ENCODE peak calls at places on chromosomes 12 and 14, in eight cellular contexts. R, M, Y, U, A, N, E and O are unnamed samples.

GRCh38 chr12:11718768-11719253 is 69.3 kb downstream of the ETV6 start:
- DNase-seq in A (peak), Y (no peak), R (no peak), M (no peak), N (no peak), E (no peak), U (no peak), O (peak)

GRCh38 chr12:65533177-65533883 is 254.8 kb downstream of the MSRB3 start:
- DNase-seq in Y (no peak), M (no peak), R (peak), U (no peak), E (peak), N (no peak), A (no peak), O (peak)

GRCh38 chr12:78470354-78471195 is 394.0 kb upstream of the SYT1 start:
- DNase-seq in U (peak), E (peak), M (peak), N (no peak), A (peak), R (peak), Y (no peak), O (peak)

GRCh38 chr12:47942327-47943230 is 20.8 kb upstream of the TMEM106C start:
- DNase-seq in R (peak), A (peak), Y (no peak), U (peak), M (no peak), E (no peak), N (peak), O (no peak)

GRCh38 chr12:24974216-24974615 is 25.3 kb upstream of the BCAT1 start:
- DNase-seq in U (no peak), A (no peak), R (no peak), Y (no peak), E (no peak), M (no peak), N (no peak), O (no peak)

GRCh38 chr12:3158851-3159465 is 81.8 kb downstream of the TSPAN9 start:
- DNase-seq in U (no peak), N (no peak), M (no peak), A (no peak), R (no peak), Y (no peak), E (no peak), O (peak)

GRCh38 chr14:100590726-100591452 is 3.7 kb upstream of the BEGAIN start:
- DNase-seq in Y (no peak), U (no peak), R (no peak), M (no peak), E (no peak), N (no peak), A (peak), O (no peak)

GRCh38 chr12:30985814-30986452 is 59.4 kb downstream of the TSPAN11 start:
- DNase-seq in Y (no peak), M (peak), U (peak), E (peak), N (peak), A (peak), R (peak), O (peak)

GRCh38 chr14:72678360-72678759 is 215.5 kb downstream of the DPF3 start:
- DNase-seq in N (no peak), R (no peak), Y (no peak), E (no peak), A (no peak), U (no peak), M (no peak), O (peak)

GRCh38 chr14:29222671-29223268 is 456.2 kb downstream of the FOXG1 start:
- DNase-seq in E (no peak), R (peak), A (peak), M (no peak), Y (no peak), U (peak), N (no peak), O (peak)

GRCh38 chr14:72024043-72024407 is 91.8 kb downstream of the RGS6 start:
- DNase-seq in A (peak), N (peak), U (peak), M (no peak), R (peak), E (peak), Y (peak), O (peak)

GRCh38 chr14:58677996-58678395 is 40.2 kb downstream of the DACT1 start:
- DNase-seq in M (no peak), N (no peak), A (no peak), R (no peak), U (no peak), Y (no peak), E (no peak), O (no peak)

GRCh38 chr12:51482808-51483532 is 58.3 kb downstream of the SLC4A8 start:
- DNase-seq in R (no peak), M (no peak), A (no peak), U (no peak), E (no peak), Y (no peak), N (no peak), O (peak)

GRCh38 chr12:131018221-131018620 is 64.5 kb downstream of the ADGRD1 start:
- DNase-seq in N (no peak), A (no peak), R (no peak), M (no peak), Y (no peak), U (no peak), E (no peak), O (no peak)

GRCh38 chr12:131017477-131017991 is 63.8 kb downstream of the ADGRD1 start:
- DNase-seq in M (no peak), Y (no peak), N (no peak), E (no peak), U (no peak), A (no peak), R (no peak), O (no peak)

GRCh38 chr12:131021142-131021541 is 67.4 kb downstream of the ADGRD1 start:
- DNase-seq in U (no peak), Y (no peak), N (no peak), A (no peak), E (no peak), R (no peak), M (no peak), O (no peak)

GRCh38 chr12:131020326-131020725 is 66.6 kb downstream of the ADGRD1 start:
- DNase-seq in A (no peak), Y (no peak), U (no peak), M (no peak), N (no peak), E (no peak), R (no peak), O (no peak)

DNA sequence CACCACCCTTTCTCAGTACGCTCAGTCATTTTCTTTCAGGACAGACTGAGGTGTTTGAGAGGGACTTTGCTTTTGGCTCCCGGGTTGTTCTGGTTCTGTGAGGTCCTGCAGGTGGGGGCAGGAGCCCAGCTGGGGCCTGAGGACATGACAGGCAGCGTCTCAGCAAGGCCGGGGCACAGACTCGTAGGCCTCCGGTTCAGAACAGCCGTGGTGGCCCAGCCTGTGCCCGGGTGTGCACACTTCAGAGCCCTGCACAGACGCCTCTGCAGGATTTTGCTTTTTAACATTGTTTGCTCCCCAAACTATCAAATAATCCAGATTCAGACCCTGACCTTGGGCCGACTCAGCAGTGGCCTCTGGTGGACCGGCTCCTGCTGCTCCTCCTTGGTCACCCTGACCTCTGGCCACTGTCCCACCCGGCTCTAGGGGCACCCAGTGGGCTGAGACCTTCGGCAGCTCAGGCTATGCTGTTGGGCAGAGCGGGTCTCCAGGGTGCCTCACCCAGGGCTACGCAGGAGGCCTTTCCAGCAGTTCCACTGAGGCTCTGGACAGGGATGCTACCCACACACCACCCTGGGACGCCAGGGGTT is 65.2 kb downstream of the ADGRD1 start:
- DNase-seq in N (no peak), M (no peak), U (no peak), E (no peak), Y (no peak), R (no peak), A (no peak), O (no peak)
- TF ChIP-seq MAX in N (no peak), M (no peak), U (no peak), E (no peak), Y (no peak), R (no peak), A (no peak), O (no peak)

GRCh38 chr12:112711507-112711906 is 80.0 kb upstream of the RPH3A start:
- DNase-seq in Y (no peak), N (no peak), M (no peak), A (no peak), E (no peak), U (no peak), R (no peak), O (no peak)

GRCh38 chr12:112711026-112711425 is 80.5 kb upstream of the RPH3A start:
- DNase-seq in M (no peak), N (no peak), U (no peak), Y (no peak), A (no peak), R (no peak), E (no peak), O (no peak)

GRCh38 chr12:112714166-112714565 is 77.4 kb upstream of the RPH3A start:
- DNase-seq in R (no peak), E (no peak), U (no peak), N (no peak), A (no peak), Y (no peak), M (no peak), O (no peak)

GRCh38 chr12:112716099-112717093 is 75.2 kb upstream of the RPH3A start:
- DNase-seq in M (peak), A (peak), E (peak), N (peak), R (peak), Y (no peak), U (peak), O (peak)
- TF ChIP-seq MAX in M (no peak), A (no peak), E (peak), N (no peak), R (peak), Y (no peak), U (no peak), O (peak)

GRCh38 chr14:99479160-99479902 is 1.3 kb downstream of the SETD3 start:
- DNase-seq in M (no peak), E (no peak), Y (no peak), U (no peak), A (no peak), R (no peak), N (no peak), O (peak)

GRCh38 chr14:99480856-99481744 is at the start of the genes CCNK and SETD3:
- DNase-seq in E (peak), U (peak), R (peak), N (peak), A (peak), Y (peak), M (peak), O (peak)

GRCh38 chr14:99479903-99480855 is 480 bp downstream of the SETD3 start:
- DNase-seq in A (peak), E (peak), N (no peak), R (peak), Y (no peak), M (peak), U (peak), O (peak)

GRCh38 chr14:99481745-99482099 is 513 bp downstream of the CCNK start:
- DNase-seq in M (peak), A (no peak), R (peak), N (no peak), U (peak), E (no peak), Y (no peak), O (no peak)

GRCh38 chr14:99484106-99484505 is 2.9 kb downstream of the CCNK start:
- DNase-seq in E (no peak), U (no peak), R (no peak), A (no peak), Y (no peak), M (no peak), N (no peak), O (no peak)
- TF ChIP-seq MAX in E (no peak), U (no peak), R (no peak), A (no peak), Y (no peak), M (no peak), N (no peak), O (no peak)

GRCh38 chr12:50079771-50080170 is 5.4 kb upstream of the SMARCD1 start:
- DNase-seq in A (no peak), U (no peak), M (no peak), Y (no peak), N (no peak), R (no peak), E (no peak), O (no peak)

GRCh38 chr12:50081096-50081808 is 3.9 kb upstream of the SMARCD1 start:
- DNase-seq in N (no peak), M (no peak), E (no peak), A (no peak), U (no peak), R (no peak), Y (no peak), O (no peak)

GRCh38 chr12:50083301-50083700 is 1.8 kb upstream of the SMARCD1 start:
- DNase-seq in M (no peak), A (no peak), U (no peak), E (no peak), N (no peak), R (no peak), Y (no peak), O (no peak)

GRCh38 chr12:50084775-50085614 is at the start of gene SMARCD1:
- DNase-seq in A (peak), Y (peak), E (peak), N (peak), U (peak), R (peak), M (peak), O (peak)

DNA sequence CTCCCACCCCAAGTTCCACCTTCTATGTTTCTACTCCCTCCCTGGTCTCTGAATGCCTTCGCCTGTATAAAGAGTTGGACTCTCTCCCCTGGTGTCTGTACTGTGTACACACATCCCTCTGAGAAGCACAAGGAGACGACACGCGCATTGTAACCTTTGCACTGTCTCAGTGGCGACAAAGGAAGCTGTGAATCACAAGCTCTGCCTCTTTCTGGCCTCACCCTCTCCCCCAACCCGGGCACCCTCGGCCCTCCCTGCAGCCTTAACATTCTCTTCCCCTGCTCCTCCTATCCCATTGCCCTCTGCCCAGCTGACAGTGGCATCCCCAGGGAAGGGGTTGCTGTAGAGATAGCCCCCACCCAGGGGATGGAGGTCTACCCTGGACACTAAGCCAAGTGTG is 2.5 kb upstream of the SMARCD1 start:
- DNase-seq in R (no peak), U (no peak), M (no peak), A (no peak), Y (no peak), E (no peak), N (no peak), O (no peak)
- TF ChIP-seq MAX in R (no peak), U (no peak), M (no peak), A (no peak), Y (no peak), E (no peak), N (no peak), O (no peak)

DNA sequence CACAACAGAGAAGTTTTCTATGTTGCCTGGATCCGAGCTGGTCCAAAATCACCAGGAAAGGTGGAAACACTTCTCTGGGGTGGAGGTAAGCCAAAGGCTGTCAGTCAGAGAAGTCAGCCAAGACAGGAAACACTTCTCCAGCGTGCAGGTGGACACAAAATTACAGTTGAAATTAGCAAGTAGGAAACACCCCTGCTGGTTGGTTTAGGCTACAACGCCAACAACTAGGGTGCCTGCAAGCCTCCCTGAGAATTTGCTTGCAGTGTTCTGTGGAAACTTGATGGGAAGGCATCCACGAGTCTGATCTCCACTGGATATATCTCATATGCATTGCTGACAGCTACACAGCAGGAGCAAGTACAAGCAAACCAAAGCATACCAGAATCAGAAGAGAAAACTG is 600.5 kb downstream of the RERGL start:
- DNase-seq in A (no peak), R (no peak), U (no peak), Y (no peak), N (no peak), M (no peak), E (no peak), O (no peak)
- TF ChIP-seq MAX in A (no peak), R (no peak), U (no peak), Y (no peak), N (no peak), M (no peak), E (no peak), O (no peak)

GRCh38 chr12:15662303-15662980 is 126.7 kb downstream of the EPS8 start:
- DNase-seq in M (peak), N (no peak), R (no peak), U (no peak), A (no peak), E (peak), Y (no peak), O (peak)
- TF ChIP-seq MAX in M (peak), N (no peak), R (no peak), U (no peak), A (peak), E (peak), Y (no peak), O (no peak)

GRCh38 chr12:50221228-50222008 is 54.2 kb upstream of the CERS5 start:
- DNase-seq in U (peak), Y (peak), R (peak), E (no peak), A (peak), N (no peak), M (no peak), O (peak)
- TF ChIP-seq MAX in U (no peak), Y (no peak), R (no peak), E (no peak), A (peak), N (no peak), M (no peak), O (no peak)